ENCODE peak calls at places on chromosomes 6 and 20, in four cellular contexts. B, K, G and O are unnamed samples.
A peak's percentile ranks its signal among the peaks of the same experiment; 100 is the strongest.

GRCh38 chr20:47713163-47713562 is 72.1 kb downstream of the SULF2 start:
- DNase-seq in B (no peak), G (no peak), K (no peak), O (no peak)

GRCh38 chr6:144920391-144920983 is 635.4 kb downstream of the UTRN start:
- DNase-seq in K (no peak), G (no peak), B (no peak), O (no peak)

GRCh38 chr6:54646551-54647300 is 199.8 kb upstream of the FAM83B start:
- DNase-seq in B (no peak), G (peak; percentile 4), K (no peak), O (no peak)

GRCh38 chr20:48910360-48910781 is 11.1 kb upstream of the ARFGEF2 start:
- DNase-seq in B (no peak), G (peak; percentile 41), K (peak; percentile 10), O (no peak)

GRCh38 chr20:62641749-62642665 is at the start of gene SLCO4A1:
- DNase-seq in G (peak; percentile 16), B (peak; percentile 59), K (peak; percentile 57), O (no peak)

GRCh38 chr20:44734938-44735337 is 10.7 kb upstream of the KCNK15 start:
- DNase-seq in G (peak; percentile 46), K (no peak), B (no peak), O (no peak)

GRCh38 chr6:12265795-12266194 is 24.4 kb upstream of the EDN1 start:
- DNase-seq in G (no peak), K (no peak), B (no peak), O (no peak)

GRCh38 chr6:17820055-17820454 is 113.3 kb upstream of the NUP153 start:
- DNase-seq in K (no peak), G (peak; percentile 8), B (no peak), O (no peak)

GRCh38 chr6:154164397-154164796 is 125.4 kb downstream of the OPRM1 start:
- DNase-seq in K (no peak), G (peak; percentile 98), B (peak; percentile 64), O (no peak)

GRCh38 chr20:21020656-21021004 is 85.5 kb downstream of the LINC00237 start:
- DNase-seq in B (peak; percentile 34), G (no peak), K (no peak), O (no peak)

GRCh38 chr20:25224941-25225340 is 22.9 kb upstream of the PYGB start:
- DNase-seq in G (no peak), K (no peak), B (peak; percentile 14), O (no peak)

GRCh38 chr6:50091641-50092040 is 41.9 kb upstream of the DEFB112 start:
- DNase-seq in B (no peak), K (no peak), G (peak; percentile 77), O (no peak)

GRCh38 chr6:36629792-36630191 is 35.6 kb downstream of the SRSF3 start:
- DNase-seq in K (no peak), B (no peak), G (no peak), O (no peak)

GRCh38 chr20:61030130-61030529 is 221.9 kb upstream of the CDH4 start:
- DNase-seq in K (no peak), G (no peak), B (no peak), O (no peak)

GRCh38 chr20:22795455-22795854 is 211.1 kb upstream of the FOXA2 start:
- DNase-seq in B (no peak), K (no peak), G (no peak), O (no peak)

GRCh38 chr6:129603731-129604130 is 106.2 kb downstream of the ARHGAP18 start:
- DNase-seq in G (no peak), K (no peak), B (no peak), O (no peak)

GRCh38 chr6:99178168-99178567 is 171.3 kb downstream of the FAXC start:
- DNase-seq in G (no peak), B (no peak), K (no peak), O (no peak)

GRCh38 chr6:33705268-33705885 is 6.1 kb downstream of the UQCC2 start:
- DNase-seq in K (no peak), B (no peak), G (no peak), O (no peak)

GRCh38 chr20:2872304-2873009 is 824 bp upstream of the PTPRA start:
- DNase-seq in B (peak; percentile 46), K (peak; percentile 57), G (peak; percentile 60), O (peak; percentile 14)

GRCh38 chr6:48177786-48178185 is 66.8 kb upstream of the PTCHD4 start:
- DNase-seq in B (no peak), K (no peak), G (no peak), O (no peak)

GRCh38 chr6:138004423-138005287 is 102.6 kb downstream of the PERP start:
- DNase-seq in K (no peak), B (no peak), G (peak; percentile 27), O (no peak)

GRCh38 chr6:34771727-34772126 is 14.4 kb downstream of the SNRPC start:
- DNase-seq in B (no peak), K (no peak), G (peak; percentile 28), O (no peak)

GRCh38 chr6:99739526-99739925 is 132.9 kb downstream of the PRDM13 start:
- DNase-seq in K (no peak), G (no peak), B (no peak), O (no peak)

GRCh38 chr6:111759836-111760785 is 113.1 kb downstream of the FYN start:
- DNase-seq in G (peak; percentile 98), K (no peak), B (peak; percentile 57), O (no peak)

GRCh38 chr6:163836916-163837660 is 422.6 kb downstream of the QKI start:
- DNase-seq in G (no peak), K (no peak), B (no peak), O (no peak)

GRCh38 chr6:55290736-55291135 is 36.5 kb upstream of the GFRAL start:
- DNase-seq in B (no peak), K (no peak), G (no peak), O (no peak)

GRCh38 chr20:58389324-58389967 is 417 bp downstream of the VAPB start:
- DNase-seq in G (peak; percentile 31), B (no peak), K (peak; percentile 10), O (no peak)

DNA sequence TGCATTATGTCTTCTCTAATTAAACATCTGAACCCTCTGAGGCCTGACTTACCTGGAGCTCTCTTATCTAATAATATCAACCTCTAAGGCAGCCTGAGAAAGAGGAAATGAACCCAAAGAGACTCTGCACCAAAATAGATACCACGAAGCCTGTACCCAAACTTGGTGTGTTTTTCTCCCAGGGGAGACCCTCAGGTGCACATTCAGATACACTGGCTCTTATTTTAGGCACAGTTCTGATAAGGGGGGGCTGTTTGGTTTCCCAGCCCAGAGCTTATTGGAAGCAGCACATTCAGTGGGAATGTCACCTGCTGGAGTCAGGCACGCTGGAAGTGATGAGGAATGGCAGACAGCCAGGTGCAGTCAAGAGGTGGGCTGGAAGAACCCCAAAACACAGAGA is 9.8 kb upstream of the CCR6 start:
- DNase-seq in K (no peak), B (no peak), G (no peak), O (no peak)
- H3K4me3 ChIP-seq in K (no peak overlapping the region), B (no peak overlapping the region), G (no peak overlapping the region), O (no peak overlapping the region)

GRCh38 chr6:73798592-73798991 is 102.6 kb downstream of the CD109 start:
- DNase-seq in G (peak; percentile 96), K (no peak), B (peak; percentile 83), O (no peak)
- TF ChIP-seq CTCF in G (peak; percentile 63), K (no peak), B (no peak), O (no peak)

DNA sequence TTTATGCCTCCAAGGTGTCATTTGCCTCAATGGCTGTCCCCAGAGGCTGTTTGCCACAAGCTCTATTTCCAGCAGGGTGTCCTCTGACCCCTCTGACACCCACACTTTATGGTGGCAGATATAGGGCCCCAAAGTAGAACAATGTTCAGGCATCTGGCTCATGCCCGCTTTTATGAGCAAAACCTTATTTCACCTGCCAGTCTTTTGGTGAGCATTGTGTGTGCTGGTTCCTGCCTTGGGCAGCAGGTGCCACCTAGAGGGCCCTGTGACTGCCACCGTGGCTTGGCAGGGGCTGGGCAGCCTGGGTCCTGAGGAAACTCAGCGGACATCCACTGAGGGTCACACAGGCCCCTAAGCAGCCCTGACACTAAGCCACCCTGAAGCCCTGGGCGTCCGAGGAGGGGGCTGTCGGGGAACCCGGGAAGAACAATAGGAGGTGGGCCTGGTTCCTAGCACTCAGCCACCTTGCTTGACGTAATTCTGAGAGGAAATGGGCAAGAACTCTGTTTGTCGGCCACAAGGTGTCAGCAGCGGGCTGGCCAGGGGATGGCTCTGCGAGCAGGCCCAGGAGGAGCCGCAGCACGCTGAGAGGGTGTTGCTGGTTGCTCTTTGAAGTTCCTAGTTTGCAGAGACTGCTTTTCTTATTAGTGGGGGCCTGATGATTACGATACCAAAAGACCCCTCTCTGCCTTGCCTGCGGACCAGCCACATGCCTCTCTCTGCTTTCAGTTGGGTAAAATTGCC is 148.9 kb downstream of the SCML4 start:
- DNase-seq in B (peak; percentile 83), G (peak; percentile 86), K (peak; percentile 74), O (no peak)
- H3K4me3 ChIP-seq in B (no peak overlapping the region), G (no peak overlapping the region), K (peak overlapping the region; percentile 9), O (no peak overlapping the region)

DNA sequence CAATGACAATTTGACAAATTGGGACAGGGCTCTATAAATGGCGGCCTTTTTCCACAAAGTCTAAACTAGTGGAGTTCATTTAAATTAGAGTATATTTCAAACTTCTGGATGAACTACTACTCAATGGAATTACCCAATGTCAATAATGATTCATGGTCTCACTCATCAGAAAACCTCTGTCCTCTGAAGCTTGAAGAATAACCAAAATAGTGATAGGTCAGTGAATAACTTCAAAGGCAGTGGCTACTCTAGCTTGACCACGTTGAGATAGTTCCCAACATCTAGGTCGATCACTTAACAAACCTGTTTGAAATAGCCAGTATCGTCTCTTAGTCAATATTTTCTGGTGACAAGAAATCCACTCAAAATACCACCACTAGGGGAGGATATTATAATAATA is 197.6 kb downstream of the HDGFL1 start:
- DNase-seq in G (no peak), K (no peak), B (no peak), O (no peak)
- TF ChIP-seq CTCF in G (no peak), K (no peak), B (no peak), O (no peak)

GRCh38 chr20:40986774-40987173 is 41.8 kb upstream of the TOP1 start:
- DNase-seq in G (no peak), K (no peak), B (no peak), O (no peak)
- H3K4me3 ChIP-seq in G (no peak overlapping the region), K (no peak overlapping the region), B (no peak overlapping the region), O (no peak overlapping the region)

GRCh38 chr20:37941332-37941731 is 38.4 kb downstream of the VSTM2L start:
- DNase-seq in G (no peak), K (no peak), B (no peak), O (no peak)
- TF ChIP-seq CTCF in G (no peak), K (no peak), B (no peak), O (no peak)